ENCODE peak calls at places on chromosomes 11 and 22, in six cellular contexts. D is stimulated activated naive CD4-positive, alpha-beta T cell; L is activated T-cell treated with anti-CD3 and anti-CD28 coated beads for 48 hours; Z is brain microvascular endothelial cell; X is NAMALWA; Q is tibial nerve. I is an unnamed sample.

GRCh38 chr11:59171508-59172322 is at the start of gene DTX4:
- DNase-seq in D (peak), L (peak), Z (peak), X (peak), Q (peak), I (peak)

GRCh38 chr11:1839924-1840779 is 1.4 kb downstream of the TNNI2 start:
- DNase-seq in D (no peak), L (no peak), Z (no peak), X (peak), Q (peak), I (no peak)

GRCh38 chr11:46967962-46968361 is 31.4 kb downstream of the CSTPP1 start:
- DNase-seq in D (no peak), L (no peak), Z (no peak), X (no peak), Q (no peak), I (peak)

GRCh38 chr11:132883241-132883640 is 649.1 kb downstream of the OPCML start:
- DNase-seq in D (no peak), L (no peak), Z (no peak), X (no peak), Q (no peak), I (no peak)

GRCh38 chr11:119863811-119864601 is 135.0 kb upstream of the NECTIN1 start:
- DNase-seq in D (no peak), L (no peak), Z (no peak), X (no peak), Q (no peak), I (no peak)

GRCh38 chr11:83583953-83584352 is 297.8 kb upstream of the CCDC90B start:
- DNase-seq in D (no peak), L (no peak), Z (peak), X (no peak), Q (no peak), I (no peak)

GRCh38 chr11:131745405-131745804 is 375.0 kb downstream of the NTM start:
- DNase-seq in D (no peak), L (no peak), Z (peak), X (no peak), Q (no peak), I (no peak)

GRCh38 chr11:17703951-17704350 is 15.4 kb upstream of the MYOD1 start:
- DNase-seq in D (no peak), L (no peak), Z (peak), X (peak), Q (no peak), I (peak)

GRCh38 chr11:128934351-128934750 is 8.3 kb downstream of the TP53AIP1 start:
- DNase-seq in D (no peak), L (no peak), Z (no peak), X (no peak), Q (no peak), I (no peak)

GRCh38 chr11:12678991-12679390 is 4.8 kb downstream of the TEAD1 start:
- DNase-seq in D (no peak), L (no peak), Z (no peak), X (no peak), Q (no peak), I (no peak)

GRCh38 chr11:12075822-12076821 is 34.3 kb upstream of the MICAL2 start:
- DNase-seq in D (no peak), L (no peak), Z (peak), X (no peak), Q (no peak), I (no peak)

GRCh38 chr22:38110863-38111852 is 674 bp upstream of the BAIAP2L2 start:
- DNase-seq in D (no peak), L (no peak), Z (no peak), X (no peak), Q (no peak), I (peak)

GRCh38 chr22:44497218-44497903 is 672 bp downstream of the RTL6 start:
- DNase-seq in D (no peak), L (no peak), Z (no peak), X (no peak), Q (no peak), I (no peak)

GRCh38 chr11:82899957-82900276 is 313 bp downstream of the PRCP start:
- DNase-seq in D (no peak), L (no peak), Z (peak), X (no peak), Q (no peak), I (peak)

GRCh38 chr11:282630-283360 is 4.6 kb downstream of the NLRP6 start:
- DNase-seq in D (no peak), L (no peak), Z (no peak), X (no peak), Q (no peak), I (no peak)

GRCh38 chr11:112363527-112363926 is 102.9 kb upstream of the PLET1 start:
- DNase-seq in D (no peak), L (no peak), Z (no peak), X (no peak), Q (no peak), I (no peak)

GRCh38 chr11:130817608-130817944 is 98.7 kb downstream of the SNX19 start:
- DNase-seq in D (no peak), L (no peak), Z (peak), X (peak), Q (peak), I (no peak)

GRCh38 chr11:75536786-75537629 is 11.3 kb upstream of the GDPD5 start:
- DNase-seq in D (no peak), L (peak), Z (no peak), X (peak), Q (no peak), I (peak)

GRCh38 chr11:28461338-28461737 is 353.1 kb downstream of the METTL15 start:
- DNase-seq in D (no peak), L (no peak), Z (peak), X (no peak), Q (no peak), I (no peak)

GRCh38 chr11:121891134-121891533 is 224.9 kb downstream of the BLID start:
- DNase-seq in D (no peak), L (no peak), Z (no peak), X (no peak), Q (no peak), I (no peak)

GRCh38 chr11:124859171-124859570 is 6.1 kb upstream of the ROBO3 start:
- DNase-seq in D (no peak), L (no peak), Z (no peak), X (no peak), Q (no peak), I (no peak)

GRCh38 chr22:30444632-30445437 is 19.3 kb downstream of the MTFP1 start:
- DNase-seq in D (no peak), L (peak), Z (peak), X (peak), Q (peak), I (peak)